ENCODE peak calls at places on chromosomes 4 and X, in six cellular contexts. T is nephron progenitor cell; M is activated CD4-positive, alpha-beta T cell treated with anti-CD3 and anti-CD28 coated beads, Interleukin-2, amount 50 U/mL, for 4 hours; I is activated effector memory CD4-positive, alpha-beta T cell treated with anti-CD3 and anti-CD28 coated beads, Interleukin-2, amount 50 U/mL, for 16 hours; P is MM.1S; U is psoas muscle. A is an unnamed sample.

GRCh38 chrX:110172215-110172614 is 145.7 kb downstream of the AMMECR1 start:
- DNase-seq in P (no peak), U (no peak), I (no peak), T (no peak), M (no peak), A (no peak)

GRCh38 chr4:16265820-16266219 is 39.5 kb upstream of the TAPT1 start:
- DNase-seq in U (no peak), P (no peak), M (no peak), T (no peak), I (no peak), A (no peak)

GRCh38 chrX:13911581-13911980 is 94.7 kb upstream of the GPM6B start:
- DNase-seq in T (no peak), P (no peak), M (no peak), I (no peak), U (no peak), A (no peak)

GRCh38 chrX:134670241-134670811 is 12.1 kb upstream of the PLAC1 start:
- DNase-seq in T (no peak), I (no peak), U (peak; percentile 55), P (no peak), M (no peak), A (no peak)

GRCh38 chrX:3713225-3713936 is at the start of gene PRKX:
- DNase-seq in P (peak; percentile 63), U (peak; percentile 75), I (peak; percentile 90), M (peak; percentile 55), T (peak; percentile 78), A (peak; percentile 59)

GRCh38 chr4:21034728-21035127 is 334.5 kb downstream of the PACRGL start:
- DNase-seq in U (no peak), T (no peak), I (no peak), M (no peak), P (no peak), A (no peak)

GRCh38 chr4:94581766-94582165 is 130.0 kb downstream of the PDLIM5 start:
- DNase-seq in I (no peak), M (no peak), P (no peak), U (no peak), T (no peak), A (no peak)

GRCh38 chr4:128455076-128455345 is 167.4 kb upstream of the PGRMC2 start:
- DNase-seq in M (no peak), I (no peak), T (no peak), U (no peak), P (no peak), A (no peak)

GRCh38 chr4:8472689-8473197 is 32.2 kb downstream of the TRMT44 start:
- DNase-seq in M (no peak), T (peak; percentile 28), I (no peak), P (no peak), U (no peak), A (no peak)

GRCh38 chrX:153598541-153599191 is at the start of gene CCNQ:
- DNase-seq in T (peak; percentile 36), M (no peak), P (peak; percentile 10), I (peak; percentile 74), U (peak; percentile 67), A (no peak)

GRCh38 chr4:83651846-83652245 is 115.9 kb downstream of the GPAT3 start:
- DNase-seq in U (no peak), P (no peak), I (no peak), T (no peak), M (no peak), A (no peak)

GRCh38 chr4:5638316-5638715 is 70.0 kb downstream of the EVC2 start:
- DNase-seq in P (no peak), U (no peak), M (no peak), T (no peak), I (no peak), A (no peak)

GRCh38 chr4:15238720-15239119 is 189.1 kb upstream of the C1QTNF7 start:
- DNase-seq in P (peak; percentile 34), T (peak; percentile 39), I (no peak), U (no peak), M (no peak), A (no peak)

GRCh38 chr4:6175426-6175825 is 24.9 kb downstream of the JAKMIP1 start:
- DNase-seq in I (no peak), P (no peak), T (no peak), M (no peak), U (no peak), A (no peak)

GRCh38 chr4:143335979-143336827 is 473 bp upstream of the GAB1 start:
- DNase-seq in T (peak; percentile 86), I (peak; percentile 63), P (peak; percentile 78), U (peak; percentile 93), M (no peak), A (no peak)

GRCh38 chr4:164700471-164700870 is 53.5 kb upstream of the SMIM31 start:
- DNase-seq in M (no peak), U (no peak), T (peak; percentile 48), I (no peak), P (no peak), A (no peak)

GRCh38 chrX:21847342-21847741 is 7.9 kb downstream of the MBTPS2 start:
- DNase-seq in P (no peak), I (no peak), U (no peak), T (no peak), M (no peak), A (no peak)

GRCh38 chrX:128436397-128437103 is 384.3 kb upstream of the ACTRT1 start:
- DNase-seq in P (peak; percentile 26), M (no peak), I (no peak), U (no peak), T (no peak), A (no peak)

GRCh38 chr4:86376850-86377249 is 17.0 kb upstream of the MAPK10 start:
- DNase-seq in T (no peak), P (no peak), M (no peak), U (no peak), I (no peak), A (no peak)

GRCh38 chrX:153544747-153545146 is 27.3 kb downstream of the ATP2B3 start:
- DNase-seq in I (no peak), T (no peak), M (no peak), U (no peak), P (no peak), A (no peak)